ENCODE peak calls at places on chromosomes 6 and 20, in eight cellular contexts. D, X, A, M, Q, E, V and N are unnamed samples.

GRCh38 chr6:4603291-4603690 is 172.9 kb upstream of the CDYL start:
- DNase-seq in X (peak; percentile 44), E (no peak), A (no peak), Q (no peak), M (no peak), D (no peak), V (no peak), N (peak; percentile 46)

GRCh38 chr6:22333802-22334201 is 37.0 kb upstream of the PRL start:
- DNase-seq in Q (no peak), E (no peak), V (no peak), A (no peak), M (no peak), D (no peak), X (no peak), N (no peak)

GRCh38 chr20:7959484-7959883 is 19.2 kb upstream of the HAO1 start:
- DNase-seq in D (no peak), A (no peak), X (no peak), E (no peak), M (no peak), V (no peak), Q (no peak), N (no peak)

GRCh38 chr20:46135856-46136633 is 17.9 kb downstream of the CD40 start:
- DNase-seq in V (no peak), M (no peak), Q (no peak), E (no peak), X (no peak), D (no peak), A (no peak), N (no peak)

GRCh38 chr6:145313041-145313855 is 422.1 kb downstream of the EPM2A start:
- DNase-seq in Q (no peak), X (no peak), M (no peak), E (no peak), A (no peak), D (no peak), V (no peak), N (no peak)

GRCh38 chr6:8064638-8065518 is 689 bp upstream of the BLOC1S5 start:
- DNase-seq in V (no peak), M (no peak), A (no peak), X (no peak), D (no peak), Q (no peak), E (peak; percentile 23), N (no peak)

GRCh38 chr6:30272032-30272431 is 54.7 kb upstream of the TRIM39 start:
- DNase-seq in X (no peak), A (no peak), Q (no peak), D (no peak), V (no peak), M (no peak), E (no peak), N (no peak)

GRCh38 chr6:28488916-28489365 is 26.7 kb downstream of the GPX6 start:
- DNase-seq in Q (peak; percentile 61), M (no peak), D (peak; percentile 76), E (no peak), X (no peak), V (peak; percentile 60), A (peak; percentile 54), N (peak; percentile 46)

GRCh38 chr6:161215193-161215592 is 58.7 kb downstream of the AGPAT4 start:
- DNase-seq in E (no peak), V (no peak), D (no peak), A (no peak), Q (no peak), X (no peak), M (no peak), N (no peak)

GRCh38 chr6:170421921-170422320 is 115.4 kb downstream of the FAM120B start:
- DNase-seq in M (no peak), Q (no peak), E (no peak), V (no peak), X (no peak), A (no peak), D (no peak), N (no peak)

GRCh38 chr6:34223381-34223963 is 13.2 kb upstream of the HMGA1 start:
- DNase-seq in A (peak; percentile 53), D (no peak), X (no peak), Q (no peak), M (no peak), E (no peak), V (no peak), N (no peak)

GRCh38 chr6:110625883-110626282 is 149.5 kb upstream of the SLC22A16 start:
- DNase-seq in M (no peak), X (no peak), D (no peak), Q (no peak), E (no peak), V (no peak), A (no peak), N (no peak)

GRCh38 chr20:61807426-61808160 is 258.1 kb downstream of the TAF4 start:
- DNase-seq in X (no peak), V (no peak), M (no peak), Q (no peak), D (no peak), E (no peak), A (peak; percentile 4), N (no peak)

GRCh38 chr6:42338573-42339218 is 113.0 kb downstream of the TRERF1 start:
- DNase-seq in A (no peak), Q (no peak), M (no peak), V (no peak), E (peak; percentile 50), X (peak; percentile 27), D (peak; percentile 82), N (peak; percentile 70)

GRCh38 chr6:31736026-31736767 is at the start of gene CLIC1:
- DNase-seq in D (peak; percentile 78), V (peak; percentile 90), E (peak; percentile 85), A (peak; percentile 81), M (peak; percentile 52), Q (peak; percentile 73), X (no peak), N (peak; percentile 83)

GRCh38 chr6:36677059-36677749 is 1.3 kb upstream of the CDKN1A start:
- DNase-seq in Q (no peak), D (no peak), X (no peak), M (no peak), A (no peak), E (no peak), V (no peak), N (no peak)

GRCh38 chr20:6637160-6637579 is 130.3 kb upstream of the BMP2 start:
- DNase-seq in A (no peak), Q (no peak), X (no peak), M (no peak), V (no peak), E (no peak), D (no peak), N (no peak)

GRCh38 chr6:169337881-169338445 is 84.3 kb upstream of the THBS2 start:
- DNase-seq in X (no peak), E (no peak), A (no peak), D (no peak), M (no peak), V (no peak), Q (no peak), N (no peak)

GRCh38 chr6:109762166-109762565 is 71.1 kb downstream of the FIG4 start:
- DNase-seq in Q (no peak), V (no peak), A (no peak), E (no peak), M (no peak), D (no peak), X (no peak), N (no peak)

GRCh38 chr6:169263374-169263773 is 9.7 kb upstream of the THBS2 start:
- DNase-seq in V (no peak), A (no peak), D (no peak), Q (no peak), M (no peak), E (no peak), X (no peak), N (no peak)

GRCh38 chr6:125586074-125586473 is 163.4 kb upstream of the HEY2 start:
- DNase-seq in D (peak; percentile 3), X (no peak), E (no peak), M (no peak), Q (no peak), A (no peak), V (no peak), N (no peak)

GRCh38 chr6:141483561-141484061 is 649.1 kb upstream of the GJE1 start:
- DNase-seq in Q (no peak), D (peak; percentile 51), A (no peak), V (no peak), M (no peak), E (peak; percentile 32), X (peak; percentile 37), N (no peak)